ENCODE peak calls at places on chromosomes 13 and 19, in six cellular contexts. S is A549, E is upper lobe of left lung, L is K562, Z is GM12878, H is HepG2. N is an unnamed sample.

GRCh38 chr19:1945899-1946298 is 4.9 kb downstream of the CSNK1G2 start:
- ATAC-seq in H (peak; percentile 35), L (peak; percentile 53), Z (no peak), E (no peak), S (peak; percentile 43), N (no peak)

GRCh38 chr19:40165362-40165937 is 25.8 kb upstream of the MAP3K10 start:
- ATAC-seq in S (peak; percentile 83), E (no peak), H (peak; percentile 78), Z (peak; percentile 90), L (peak; percentile 94), N (no peak)

GRCh38 chr19:47023448-47023794 is 3.8 kb downstream of the NPAS1 start:
- ATAC-seq in L (peak; percentile 18), E (no peak), H (no peak), Z (no peak), S (peak; percentile 24), N (no peak)

GRCh38 chr13:102694944-102695343 is at the start of gene METTL21C:
- ATAC-seq in E (no peak), S (no peak), Z (no peak), H (no peak), L (no peak), N (no peak)

GRCh38 chr13:106145997-106146864 is 389.2 kb downstream of the EFNB2 start:
- ATAC-seq in H (no peak), Z (no peak), L (no peak), E (peak; percentile 86), S (no peak), N (no peak)

GRCh38 chr13:66339214-66339613 is 890.9 kb downstream of the PCDH9 start:
- ATAC-seq in S (no peak), L (no peak), E (no peak), H (no peak), Z (no peak), N (no peak)

GRCh38 chr19:34838248-34838647 is 65.2 kb upstream of the ZNF599 start:
- ATAC-seq in L (peak; percentile 93), E (no peak), H (peak; percentile 55), S (peak; percentile 80), Z (no peak), N (no peak)

GRCh38 chr13:109743706-109744453 is 42.5 kb downstream of the IRS2 start:
- ATAC-seq in H (no peak), S (peak; percentile 64), Z (peak; percentile 90), E (no peak), L (peak; percentile 47), N (no peak)

GRCh38 chr13:36438594-36439483 is 6.5 kb downstream of the CCNA1 start:
- ATAC-seq in H (no peak), S (no peak), Z (peak; percentile 40), E (no peak), L (no peak), N (no peak)

GRCh38 chr19:1073956-1074511 is 7.1 kb downstream of the ARHGAP45 start:
- ATAC-seq in H (no peak), S (peak; percentile 28), L (no peak), Z (no peak), E (no peak), N (no peak)

GRCh38 chr13:76927955-76928354 is 20.4 kb upstream of the ACOD1 start:
- ATAC-seq in Z (no peak), E (no peak), H (no peak), S (no peak), L (no peak), N (no peak)

GRCh38 chr13:98265669-98266551 is 88.8 kb upstream of the RNF113B start:
- ATAC-seq in S (no peak), Z (no peak), H (peak; percentile 91), L (no peak), E (no peak), N (no peak)

GRCh38 chr19:48372904-48373303 is 8.7 kb downstream of the SYNGR4 start:
- ATAC-seq in Z (no peak), E (no peak), L (no peak), H (no peak), S (peak; percentile 51), N (no peak)

GRCh38 chr13:91817250-91817649 is 418.8 kb downstream of the GPC5 start:
- ATAC-seq in H (no peak), Z (no peak), L (peak; percentile 45), E (no peak), S (no peak), N (no peak)

GRCh38 chr13:48518083-48518482 is 14.8 kb downstream of the RCBTB2 start:
- ATAC-seq in S (no peak), Z (no peak), H (no peak), E (no peak), L (no peak), N (no peak)

GRCh38 chr13:30601836-30602235 is 15.9 kb upstream of the USPL1 start:
- ATAC-seq in H (no peak), Z (peak; percentile 21), L (no peak), E (no peak), S (no peak), N (no peak)

GRCh38 chr13:50831510-50831909 is 12.0 kb downstream of the DLEU7 start:
- ATAC-seq in Z (peak; percentile 48), L (no peak), H (no peak), E (no peak), S (no peak), N (no peak)

GRCh38 chr13:80386001-80386400 is 45.1 kb upstream of the SPRY2 start:
- ATAC-seq in S (no peak), L (no peak), H (no peak), E (no peak), Z (peak; percentile 91), N (no peak)

GRCh38 chr13:75803175-75803611 is 167.1 kb downstream of the LMO7 start:
- ATAC-seq in Z (peak; percentile 33), L (no peak), H (peak; percentile 66), S (no peak), E (no peak), N (no peak)

GRCh38 chr13:32208860-32209259 is 106.3 kb downstream of the ZAR1L start:
- ATAC-seq in H (no peak), E (no peak), Z (no peak), S (no peak), L (no peak), N (no peak)

GRCh38 chr13:21233086-21233485 is 56.6 kb downstream of the MRPL57 start:
- ATAC-seq in L (no peak), E (no peak), H (no peak), Z (peak; percentile 36), S (no peak), N (no peak)

GRCh38 chr13:21234537-21234936 is 58.1 kb downstream of the MRPL57 start:
- ATAC-seq in L (no peak), E (no peak), H (peak; percentile 51), Z (no peak), S (no peak), N (no peak)

GRCh38 chr13:21238267-21238666 is 61.8 kb downstream of the MRPL57 start:
- ATAC-seq in L (no peak), H (no peak), Z (no peak), S (no peak), E (no peak), N (no peak)

GRCh38 chr13:21240586-21240985 is 64.1 kb downstream of the MRPL57 start:
- ATAC-seq in S (no peak), Z (no peak), E (no peak), H (no peak), L (no peak), N (peak; percentile 52)

GRCh38 chr13:21237081-21237480 is 60.6 kb downstream of the MRPL57 start:
- ATAC-seq in Z (no peak), S (no peak), H (no peak), E (peak; percentile 58), L (no peak), N (no peak)
- TF ChIP-seq EP300 in Z (no peak), S (no peak), H (no peak), E (no peak), L (no peak), N (no peak)

GRCh38 chr13:112978561-112979405 is 9.8 kb downstream of the MCF2L start:
- ATAC-seq in Z (no peak), E (peak; percentile 19), S (no peak), L (no peak), H (no peak), N (peak; percentile 56)
- TF ChIP-seq POLR2A in Z (no peak), E (no peak), S (no peak), L (no peak), H (no peak), N (peak; percentile 29)

GRCh38 chr19:42424712-42425131 is 2.5 kb downstream of the LIPE start:
- ATAC-seq in L (peak; percentile 78), Z (no peak), E (no peak), S (peak; percentile 21), H (peak; percentile 75), N (no peak)
- H3K4me1 ChIP-seq in L (no peaks in the 10 kb centered on the region), Z (peaks cover 16% of the 10 kb centered on the region), E (peaks cover 40% of the 10 kb centered on the region), S (peaks cover 17% of the 10 kb centered on the region), H (peaks cover 66% of the 10 kb centered on the region), N (peaks cover 5% of the 10 kb centered on the region)

DNA sequence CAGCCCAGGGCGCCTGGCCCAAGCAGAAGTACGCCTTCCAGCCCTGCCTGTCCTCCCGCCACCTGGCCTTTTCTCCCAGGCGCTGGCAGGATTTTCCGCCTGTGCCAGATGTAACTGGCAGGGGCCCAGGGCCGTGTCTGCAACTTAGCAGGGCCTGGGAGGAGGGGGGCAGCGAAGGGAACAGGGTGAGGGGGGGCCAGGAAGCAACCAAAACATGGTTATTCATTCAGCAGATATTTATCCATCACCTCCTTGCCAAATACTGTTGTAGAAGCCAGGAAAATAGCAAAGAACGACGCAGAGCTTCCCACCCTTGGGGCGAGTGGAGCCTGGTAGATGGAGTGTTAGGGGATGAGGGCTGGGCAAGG is 5.6 kb downstream of the TLE6 start:
- ATAC-seq in H (no peak), S (peak; percentile 46), L (no peak), Z (no peak), E (peak; percentile 70), N (peak; percentile 92)
- TF ChIP-seq EP300 in H (no peak), S (no peak), L (no peak), Z (no peak), E (no peak), N (no peak)

GRCh38 chr19:38644719-38645118 is 2.7 kb upstream of the ACTN4 start:
- ATAC-seq in L (no peak), S (peak; percentile 32), Z (no peak), H (no peak), E (no peak), N (no peak)
- TF ChIP-seq POLR2A in L (no peak), S (no peak), Z (no peak), H (no peak), E (no peak), N (no peak)

GRCh38 chr13:95115525-95115924 is 185.7 kb downstream of the ABCC4 start:
- ATAC-seq in E (peak; percentile 81), H (no peak), L (no peak), Z (no peak), S (peak; percentile 93), N (no peak)
- H3K4me1 ChIP-seq in E (no peaks in the 10 kb centered on the region), H (peaks cover under 1% of the 10 kb centered on the region), L (no peaks in the 10 kb centered on the region), Z (no peaks in the 10 kb centered on the region), S (peaks cover 60% of the 10 kb centered on the region), N (no peaks in the 10 kb centered on the region)

N was measured in gastroesophageal sphincter.